ENCODE peak calls at places on chromosomes 4 and X, in ten cellular contexts. W is AG08395, C is AG09319, R is SJCRH30, M is WTC11, J is aorta, T is cerebellar cortex, L is cerebellar nuclear complex, H is left ventricle myocardium inferior, B is mesendoderm. D is an unnamed sample.

GRCh38 chr4:126807132-126807531 is 825.6 kb upstream of the INTU start:
- DNase-seq in T (no peak), W (peak; percentile 38), L (no peak), H (no peak), B (peak; percentile 56), C (no peak), M (no peak), R (peak; percentile 19), J (no peak), D (no peak)

GRCh38 chr4:74682567-74683359 is 111.6 kb downstream of the BTC start:
- DNase-seq in W (peak; percentile 68), B (peak; percentile 95), J (no peak), R (peak; percentile 45), C (peak; percentile 61), H (no peak), L (no peak), M (peak; percentile 22), T (no peak), D (peak; percentile 83)

GRCh38 chr4:28774344-28774743 is 1913.7 kb downstream of the STIM2 start:
- DNase-seq in W (no peak), C (no peak), H (no peak), B (no peak), M (no peak), T (no peak), J (no peak), R (no peak), L (no peak), D (no peak)

GRCh38 chrX:138765061-138765460 is 53.5 kb upstream of the FGF13 start:
- DNase-seq in C (no peak), R (no peak), J (no peak), B (no peak), T (no peak), W (peak; percentile 44), M (no peak), H (no peak), L (no peak), D (peak; percentile 42)

GRCh38 chrX:133495464-133496391 is 80.4 kb upstream of the GPC4 start:
- DNase-seq in W (peak; percentile 67), B (no peak), M (no peak), H (peak; percentile 61), J (no peak), T (no peak), R (no peak), C (peak; percentile 77), L (no peak), D (peak; percentile 77)

GRCh38 chr4:78168029-78168428 is 110.9 kb downstream of the FRAS1 start:
- DNase-seq in H (no peak), L (no peak), M (no peak), C (no peak), T (no peak), R (no peak), B (no peak), W (no peak), J (no peak), D (no peak)

GRCh38 chr4:153790962-153791551 is 2.2 kb upstream of the SFRP2 start:
- DNase-seq in H (no peak), T (no peak), L (no peak), W (peak; percentile 61), C (no peak), J (peak; percentile 85), B (peak; percentile 89), M (peak; percentile 84), R (no peak), D (no peak)

GRCh38 chr4:184300816-184301215 is 83.1 kb upstream of the ENPP6 start:
- DNase-seq in C (no peak), M (no peak), W (no peak), T (no peak), H (no peak), J (no peak), R (no peak), L (no peak), B (no peak), D (no peak)

GRCh38 chr4:102057122-102057521 is 266.6 kb downstream of the BANK1 start:
- DNase-seq in R (no peak), C (no peak), L (no peak), B (no peak), M (no peak), H (no peak), W (no peak), J (no peak), T (no peak), D (no peak)

GRCh38 chrX:154098551-154098950 is 1.0 kb upstream of the MECP2 start:
- DNase-seq in R (no peak), W (no peak), C (no peak), M (no peak), L (no peak), B (no peak), T (no peak), J (no peak), H (no peak), D (no peak)

GRCh38 chr4:88010921-88011320 is 3.5 kb downstream of the PKD2 start:
- DNase-seq in J (no peak), C (no peak), B (no peak), L (no peak), M (no peak), T (no peak), R (no peak), H (no peak), W (no peak), D (no peak)

GRCh38 chr4:185741795-185742194 is 70.2 kb downstream of the SORBS2 start:
- DNase-seq in W (no peak), R (no peak), M (no peak), J (no peak), C (no peak), H (no peak), L (no peak), B (no peak), T (no peak), D (no peak)

GRCh38 chr4:77184961-77185360 is 28.0 kb downstream of the CCNG2 start:
- DNase-seq in M (no peak), H (no peak), R (no peak), J (no peak), B (no peak), C (no peak), L (no peak), T (peak; percentile 54), W (no peak), D (no peak)

GRCh38 chr4:173766231-173766630 is 236.2 kb upstream of the HAND2 start:
- DNase-seq in B (no peak), W (no peak), H (no peak), T (no peak), J (no peak), L (no peak), M (no peak), R (no peak), C (no peak), D (no peak)

GRCh38 chr4:118327554-118328241 is 25.1 kb downstream of the PRSS12 start:
- DNase-seq in C (peak; percentile 72), H (no peak), M (no peak), B (no peak), R (no peak), L (no peak), J (no peak), T (no peak), W (peak; percentile 20), D (peak; percentile 78)